ENCODE peak calls at places on chromosome 7, in six cellular contexts. P is NCI-H1694 treated with DMSO at 0.1 percent for 48 hours; K is EL; Z is WTC11; A is CD8-positive, alpha-beta T cell; S is retinal pigment epithelial cell. H is an unnamed sample.

GRCh38 chr7:17660116-17660515 is 280.2 kb downstream of the SNX13 start:
- DNase-seq in P (no peak), K (peak; percentile 68), Z (no peak), A (no peak), S (no peak), H (no peak)

GRCh38 chr7:138948403-138948802 is 32.8 kb downstream of the KIAA1549 start:
- DNase-seq in P (no peak), K (no peak), Z (no peak), A (no peak), S (no peak), H (no peak)

GRCh38 chr7:154324196-154324595 is 272.0 kb downstream of the DPP6 start:
- DNase-seq in P (no peak), K (no peak), Z (no peak), A (no peak), S (no peak), H (no peak)

GRCh38 chr7:78769551-78770101 is 683.8 kb downstream of the MAGI2 start:
- DNase-seq in P (no peak), K (peak; percentile 20), Z (no peak), A (no peak), S (no peak), H (no peak)

GRCh38 chr7:102934267-102934666 is 21.5 kb downstream of the LRRC17 start:
- DNase-seq in P (no peak), K (no peak), Z (no peak), A (no peak), S (no peak), H (no peak)

GRCh38 chr7:40880581-40880980 is 745.8 kb downstream of the SUGCT start:
- DNase-seq in P (no peak), K (no peak), Z (no peak), A (no peak), S (no peak), H (no peak)

GRCh38 chr7:106770191-106770590 is 94.9 kb upstream of the PIK3CG start:
- DNase-seq in P (no peak), K (peak; percentile 88), Z (no peak), A (no peak), S (peak; percentile 62), H (no peak)

GRCh38 chr7:32177216-32177615 is 107.0 kb upstream of the PDE1C start:
- DNase-seq in P (no peak), K (no peak), Z (no peak), A (no peak), S (no peak), H (no peak)

H was measured in LNCaP clone FGC.